ENCODE peak calls at places on chromosome 14, in six cellular contexts. V is NCI-H460, G is right lobe of liver, B is substantia nigra, S is RCC 7860, Z is endothelial cell. X is an unnamed sample.

GRCh38 chr14:101369916-101370592 is 191.2 kb upstream of the DIO3 start:
- DNase-seq in B (no peak), G (no peak), Z (no peak), S (no peak), V (no peak), X (no peak)

GRCh38 chr14:39492267-39492666 is 60.0 kb upstream of the FBXO33 start:
- DNase-seq in Z (no peak), S (peak), B (no peak), G (no peak), V (no peak), X (no peak)

GRCh38 chr14:87998414-87998813 is 5.4 kb upstream of the GALC start:
- DNase-seq in Z (no peak), G (no peak), B (no peak), S (no peak), V (no peak), X (no peak)

GRCh38 chr14:54683882-54684794 is 117.2 kb downstream of the SAMD4A start:
- DNase-seq in S (no peak), G (no peak), B (no peak), V (no peak), Z (no peak), X (no peak)

GRCh38 chr14:85764809-85765208 is 234.9 kb downstream of the FLRT2 start:
- DNase-seq in S (no peak), G (no peak), Z (no peak), B (no peak), V (no peak), X (no peak)

GRCh38 chr14:96067985-96068930 is 29.1 kb downstream of the C14orf132 start:
- DNase-seq in Z (no peak), V (no peak), S (no peak), G (no peak), B (no peak), X (no peak)

GRCh38 chr14:51360592-51360991 is 120.5 kb downstream of the TMX1 start:
- DNase-seq in S (no peak), V (no peak), Z (peak), B (no peak), G (no peak), X (no peak)

GRCh38 chr14:92729632-92730358 is 18.6 kb downstream of the LGMN start:
- DNase-seq in G (no peak), Z (no peak), V (no peak), B (no peak), S (peak), X (no peak)

GRCh38 chr14:33477752-33478151 is 473.1 kb downstream of the EGLN3 start:
- DNase-seq in B (no peak), G (no peak), V (no peak), Z (no peak), S (no peak), X (no peak)

GRCh38 chr14:27148143-27148542 is 550.3 kb upstream of the NOVA1 start:
- DNase-seq in Z (no peak), V (no peak), G (no peak), B (no peak), S (no peak), X (no peak)

GRCh38 chr14:77177623-77178185 is 3.9 kb upstream of the TMEM63C start:
- DNase-seq in B (no peak), S (no peak), V (no peak), G (no peak), Z (no peak), X (no peak)

GRCh38 chr14:22822619-22823551 is 6.8 kb upstream of the MRPL52 start:
- DNase-seq in Z (peak), G (peak), B (no peak), S (peak), V (peak), X (peak)

GRCh38 chr14:99378782-99379214 is 101.9 kb downstream of the SETD3 start:
- DNase-seq in B (no peak), Z (no peak), G (no peak), V (no peak), S (no peak), X (no peak)

GRCh38 chr14:21098134-21098891 is at the start of gene ZNF219:
- DNase-seq in S (no peak), G (peak), Z (peak), V (peak), B (no peak), X (peak)

GRCh38 chr14:67514203-67514607 is 18.9 kb upstream of the PLEKHH1 start:
- DNase-seq in V (no peak), Z (no peak), B (no peak), S (no peak), G (peak), X (no peak)

GRCh38 chr14:100436745-100437406 is 113.7 kb downstream of the SLC25A47 start:
- DNase-seq in B (no peak), G (no peak), Z (no peak), S (no peak), V (no peak), X (no peak)

GRCh38 chr14:101559250-101559623 is 2.1 kb upstream of the DIO3 start:
- DNase-seq in Z (no peak), G (no peak), B (no peak), V (no peak), S (no peak), X (no peak)

GRCh38 chr14:74945261-74945851 is 10.0 kb downstream of the PGF start:
- DNase-seq in V (peak), S (no peak), Z (peak), G (no peak), B (no peak), X (peak)

GRCh38 chr14:23344481-23344880 is 8.2 kb downstream of the SLC22A17 start:
- DNase-seq in V (no peak), G (no peak), S (no peak), Z (no peak), B (no peak), X (no peak)

GRCh38 chr14:96598332-96598928 is 96.2 kb downstream of the PAPOLA start:
- DNase-seq in Z (no peak), S (no peak), B (no peak), G (peak), V (no peak), X (no peak)

GRCh38 chr14:21924479-21924878 is 250.9 kb upstream of the OR4E1 start:
- DNase-seq in V (no peak), G (no peak), Z (no peak), B (no peak), S (no peak), X (no peak)

GRCh38 chr14:65718629-65719028 is 306.1 kb downstream of the FUT8 start:
- DNase-seq in S (no peak), B (no peak), V (no peak), G (no peak), Z (no peak), X (no peak)

GRCh38 chr14:76773188-76773885 is 12.1 kb downstream of the VASH1 start:
- DNase-seq in V (no peak), S (peak), Z (no peak), G (peak), B (no peak), X (no peak)

GRCh38 chr14:91888641-91889476 is 21.5 kb upstream of the TC2N start:
- DNase-seq in B (no peak), S (no peak), V (no peak), Z (no peak), G (peak), X (no peak)

GRCh38 chr14:102320033-102320660 is 601 bp downstream of the ZNF839 start:
- DNase-seq in V (no peak), Z (peak), G (peak), B (no peak), S (peak), X (peak)

GRCh38 chr14:93772263-93772662 is 16.0 kb downstream of the PRIMA1 start:
- DNase-seq in B (no peak), S (no peak), Z (no peak), G (no peak), V (no peak), X (no peak)

X was measured in glutamatergic neuron.